ENCODE peak calls at places on chromosome 1, in eight cellular contexts. J, B, D, W, K, M, E and N are unnamed samples.

GRCh38 chr1:41698916-41699860 is 214.7 kb upstream of the EDN2 start:
- DNase-seq in J (no peak), B (no peak), D (no peak), W (no peak), K (no peak), M (no peak), E (no peak), N (no peak)

GRCh38 chr1:184025242-184025675 is 12.3 kb downstream of the COLGALT2 start:
- DNase-seq in J (peak), B (no peak), D (no peak), W (no peak), K (no peak), M (no peak), E (peak), N (peak)

GRCh38 chr1:12453400-12454343 is 164.3 kb downstream of the DHRS3 start:
- DNase-seq in J (peak), B (no peak), D (peak), W (no peak), K (no peak), M (no peak), E (no peak), N (no peak)

GRCh38 chr1:230128569-230129269 is 61.7 kb downstream of the GALNT2 start:
- DNase-seq in J (no peak), B (no peak), D (no peak), W (no peak), K (no peak), M (no peak), E (no peak), N (no peak)

GRCh38 chr1:28796321-28797213 is 15.4 kb upstream of the OPRD1 start:
- DNase-seq in J (peak), B (no peak), D (no peak), W (no peak), K (no peak), M (no peak), E (no peak), N (no peak)

GRCh38 chr1:49052102-49052501 is 275.4 kb upstream of the BEND5 start:
- DNase-seq in J (no peak), B (no peak), D (no peak), W (no peak), K (no peak), M (no peak), E (no peak), N (peak)

GRCh38 chr1:7292033-7292681 is 478.9 kb upstream of the VAMP3 start:
- DNase-seq in J (no peak), B (no peak), D (no peak), W (no peak), K (no peak), M (no peak), E (no peak), N (no peak)

GRCh38 chr1:3509721-3510120 is 55.3 kb downstream of the ARHGEF16 start:
- DNase-seq in J (no peak), B (no peak), D (no peak), W (no peak), K (no peak), M (no peak), E (no peak), N (no peak)

GRCh38 chr1:216057947-216058346 is 365.3 kb downstream of the USH2A start:
- DNase-seq in J (no peak), B (no peak), D (no peak), W (no peak), K (no peak), M (no peak), E (no peak), N (no peak)